ENCODE peak calls at places on chromosomes 13 and 19, in ten cellular contexts. C is cardiac fibroblast, M is esophagus squamous epithelium, A is HL-60, D is choroid plexus epithelial cell, H is AG04450, F is cardiac muscle cell, I is neural progenitor cell, R is mammary epithelial cell, S is colonic mucosa. X is an unnamed sample.

GRCh38 chr19:6736169-6736916 is 1.0 kb downstream of the GPR108 start:
- DNase-seq in C (peak), M (peak), A (peak), D (peak), H (peak), F (peak), I (peak), R (peak), S (peak), X (peak)

GRCh38 chr13:70043685-70044084 is 63.9 kb upstream of the ATXN8OS start:
- DNase-seq in C (peak), M (no peak), A (no peak), D (no peak), H (no peak), F (no peak), I (no peak), R (peak), S (no peak), X (no peak)

GRCh38 chr19:29329460-29330134 is 116.6 kb upstream of the UQCRFS1 start:
- DNase-seq in C (no peak), M (no peak), A (no peak), D (no peak), H (no peak), F (peak), I (peak), R (no peak), S (no peak), X (no peak)

GRCh38 chr19:10471909-10472308 is 31.2 kb downstream of the KEAP1 start:
- DNase-seq in C (peak), M (no peak), A (no peak), D (peak), H (no peak), F (peak), I (no peak), R (peak), S (no peak), X (no peak)

GRCh38 chr19:35932291-35932936 is 3.8 kb upstream of the LRFN3 start:
- DNase-seq in C (no peak), M (no peak), A (no peak), D (no peak), H (no peak), F (no peak), I (no peak), R (no peak), S (no peak), X (no peak)

GRCh38 chr13:36224730-36225129 is 10.4 kb upstream of the SOHLH2 start:
- DNase-seq in C (no peak), M (no peak), A (no peak), D (no peak), H (no peak), F (no peak), I (no peak), R (no peak), S (no peak), X (no peak)

GRCh38 chr13:24287748-24288287 is 21.6 kb upstream of the C1QTNF9 start:
- DNase-seq in C (no peak), M (no peak), A (no peak), D (no peak), H (no peak), F (no peak), I (no peak), R (no peak), S (no peak), X (no peak)

GRCh38 chr19:12034610-12035009 is 869 bp downstream of the ZNF433 start:
- DNase-seq in C (no peak), M (no peak), A (no peak), D (peak), H (no peak), F (no peak), I (peak), R (no peak), S (no peak), X (no peak)

GRCh38 chr13:113915786-113916329 is 52.0 kb upstream of the GAS6 start:
- DNase-seq in C (no peak), M (no peak), A (no peak), D (no peak), H (no peak), F (no peak), I (no peak), R (no peak), S (peak), X (no peak)

GRCh38 chr13:37046062-37046461 is 13.4 kb downstream of the SUPT20H start:
- DNase-seq in C (no peak), M (no peak), A (no peak), D (no peak), H (no peak), F (no peak), I (no peak), R (no peak), S (no peak), X (no peak)

GRCh38 chr19:18898081-18898532 is 2.1 kb upstream of the CERS1 start:
- DNase-seq in C (no peak), M (no peak), A (no peak), D (no peak), H (no peak), F (peak), I (peak), R (no peak), S (no peak), X (no peak)

GRCh38 chr19:3073931-3074595 is 11.8 kb upstream of the TLE5 start:
- DNase-seq in C (peak), M (no peak), A (no peak), D (peak), H (no peak), F (no peak), I (no peak), R (no peak), S (no peak), X (no peak)

GRCh38 chr19:53466726-53467125 is 807 bp upstream of the ZNF813 start:
- DNase-seq in C (no peak), M (no peak), A (no peak), D (no peak), H (no peak), F (no peak), I (peak), R (no peak), S (no peak), X (no peak)

GRCh38 chr19:2555422-2556220 is 79.7 kb downstream of the GADD45B start:
- DNase-seq in C (no peak), M (no peak), A (no peak), D (no peak), H (no peak), F (no peak), I (no peak), R (no peak), S (no peak), X (no peak)

GRCh38 chr13:30125422-30126073 is 181.8 kb downstream of the KATNAL1 start:
- DNase-seq in C (peak), M (no peak), A (no peak), D (peak), H (peak), F (no peak), I (no peak), R (peak), S (no peak), X (no peak)

GRCh38 chr13:25821761-25822160 is 230.1 kb downstream of the SHISA2 start:
- DNase-seq in C (no peak), M (no peak), A (no peak), D (no peak), H (no peak), F (no peak), I (no peak), R (no peak), S (no peak), X (no peak)

GRCh38 chr19:29529646-29530548 is 4.1 kb downstream of the VSTM2B start:
- DNase-seq in C (no peak), M (no peak), A (no peak), D (no peak), H (no peak), F (peak), I (peak), R (no peak), S (no peak), X (no peak)

GRCh38 chr19:19599190-19599535 is 19.3 kb downstream of the PBX4 start:
- DNase-seq in C (no peak), M (no peak), A (no peak), D (no peak), H (no peak), F (no peak), I (no peak), R (no peak), S (no peak), X (no peak)

GRCh38 chr19:58566989-58567388 is 6.1 kb downstream of the MZF1 start:
- DNase-seq in C (no peak), M (no peak), A (no peak), D (no peak), H (no peak), F (no peak), I (no peak), R (no peak), S (no peak), X (no peak)

GRCh38 chr19:47032171-47032811 is 12.7 kb downstream of the NPAS1 start:
- DNase-seq in C (no peak), M (no peak), A (no peak), D (peak), H (no peak), F (peak), I (peak), R (peak), S (peak), X (no peak)

GRCh38 chr13:52848455-52849190 is at the start of gene PCDH8:
- DNase-seq in C (no peak), M (no peak), A (no peak), D (no peak), H (no peak), F (peak), I (peak), R (no peak), S (no peak), X (no peak)

GRCh38 chr13:95301947-95302386 is 716 bp upstream of the ABCC4 start:
- DNase-seq in C (no peak), M (no peak), A (no peak), D (no peak), H (no peak), F (no peak), I (peak), R (no peak), S (no peak), X (no peak)

GRCh38 chr19:31418692-31419430 is 69.6 kb upstream of the TSHZ3 start:
- DNase-seq in C (no peak), M (no peak), A (no peak), D (no peak), H (no peak), F (no peak), I (no peak), R (no peak), S (no peak), X (no peak)

GRCh38 chr19:55624109-55625003 is at the start of gene ZNF784:
- DNase-seq in C (peak), M (peak), A (peak), D (peak), H (peak), F (peak), I (peak), R (peak), S (peak), X (no peak)

GRCh38 chr19:46886546-46887239 is 25.9 kb downstream of the ARHGAP35 start:
- DNase-seq in C (no peak), M (no peak), A (no peak), D (no peak), H (no peak), F (no peak), I (no peak), R (no peak), S (no peak), X (peak)

GRCh38 chr13:31161583-31162150 is at the start of gene HSPH1:
- DNase-seq in C (peak), M (peak), A (peak), D (peak), H (peak), F (peak), I (peak), R (peak), S (peak), X (peak)
- TF ChIP-seq CTCF in C (no peak), M (no peak), A (no peak), D (peak), H (peak), F (peak), I (peak), R (no peak), S (no peak), X (peak)

GRCh38 chr13:31627097-31627496 is 112.2 kb upstream of the RXFP2 start:
- DNase-seq in C (peak), M (no peak), A (no peak), D (peak), H (no peak), F (no peak), I (no peak), R (peak), S (no peak), X (no peak)

GRCh38 chr13:31629085-31629785 is 110.1 kb upstream of the RXFP2 start:
- DNase-seq in C (peak), M (no peak), A (no peak), D (peak), H (no peak), F (no peak), I (no peak), R (peak), S (no peak), X (no peak)

GRCh38 chr13:31631071-31631470 is 108.3 kb upstream of the RXFP2 start:
- DNase-seq in C (peak), M (no peak), A (no peak), D (no peak), H (no peak), F (no peak), I (no peak), R (no peak), S (no peak), X (no peak)

DNA sequence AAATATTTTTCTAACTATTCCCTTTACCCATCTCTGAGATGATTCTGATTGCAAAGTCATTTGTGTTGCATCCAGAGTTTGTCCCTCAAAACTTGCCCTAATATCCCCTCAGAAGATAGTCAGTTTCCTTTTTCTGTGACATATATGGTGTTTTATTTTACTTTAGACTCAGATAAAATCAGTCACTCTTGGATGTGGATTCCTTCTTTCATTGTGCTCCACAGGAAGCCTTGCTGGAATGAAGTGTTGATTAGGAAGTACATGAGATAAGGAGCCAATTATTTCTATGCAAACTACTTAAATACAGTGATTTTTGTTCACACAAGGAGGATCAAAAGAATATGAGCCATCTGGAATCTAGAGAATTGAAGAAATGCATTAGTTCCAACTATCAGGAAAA is 107.6 kb upstream of the RXFP2 start:
- DNase-seq in C (no peak), M (no peak), A (no peak), D (no peak), H (no peak), F (no peak), I (no peak), R (no peak), S (no peak), X (no peak)
- H3K4me3 ChIP-seq in C (no peak), M (no peak), A (no peak), D (no peak), H (no peak), F (no peak), I (no peak), R (no peak), S (no peak), X (no peak)

DNA sequence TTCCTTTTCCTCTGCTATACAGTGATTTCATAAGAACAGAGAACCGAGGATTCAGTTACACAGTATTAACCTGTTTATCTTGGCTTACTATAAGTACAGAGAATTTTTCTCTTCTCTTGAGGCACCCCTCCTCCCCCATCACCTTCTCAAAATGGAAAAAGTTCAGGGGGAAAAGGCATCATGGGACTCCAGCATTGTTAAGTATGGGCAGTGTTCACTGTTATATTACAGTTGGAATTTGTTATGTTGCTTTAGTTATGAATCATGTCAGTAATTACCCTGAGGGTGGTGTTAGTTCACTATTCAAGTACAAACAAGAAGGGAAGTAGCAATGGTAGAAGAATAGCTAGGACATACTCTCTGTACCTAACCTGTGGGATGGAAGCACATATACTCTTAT is 12.1 kb downstream of the LPAR6 start:
- DNase-seq in C (peak), M (no peak), A (no peak), D (peak), H (no peak), F (no peak), I (no peak), R (peak), S (no peak), X (no peak)
- TF ChIP-seq CTCF in C (no peak), M (no peak), A (no peak), D (no peak), H (no peak), F (peak), I (no peak), R (no peak), S (no peak), X (no peak)

GRCh38 chr13:28530729-28531194 is 35.8 kb upstream of the FLT1 start:
- DNase-seq in C (peak), M (no peak), A (peak), D (peak), H (no peak), F (no peak), I (no peak), R (no peak), S (no peak), X (no peak)
- H3K4me3 ChIP-seq in C (peak), M (peak), A (peak), D (peak), H (peak), F (peak), I (peak), R (no peak), S (peak), X (no peak)

GRCh38 chr19:15563325-15563794 is 51.7 kb upstream of the CYP4F8 start:
- DNase-seq in C (peak), M (no peak), A (no peak), D (peak), H (no peak), F (no peak), I (no peak), R (peak), S (peak), X (no peak)
- TF ChIP-seq CTCF in C (no peak), M (no peak), A (no peak), D (no peak), H (no peak), F (no peak), I (no peak), R (no peak), S (no peak), X (no peak)

DNA sequence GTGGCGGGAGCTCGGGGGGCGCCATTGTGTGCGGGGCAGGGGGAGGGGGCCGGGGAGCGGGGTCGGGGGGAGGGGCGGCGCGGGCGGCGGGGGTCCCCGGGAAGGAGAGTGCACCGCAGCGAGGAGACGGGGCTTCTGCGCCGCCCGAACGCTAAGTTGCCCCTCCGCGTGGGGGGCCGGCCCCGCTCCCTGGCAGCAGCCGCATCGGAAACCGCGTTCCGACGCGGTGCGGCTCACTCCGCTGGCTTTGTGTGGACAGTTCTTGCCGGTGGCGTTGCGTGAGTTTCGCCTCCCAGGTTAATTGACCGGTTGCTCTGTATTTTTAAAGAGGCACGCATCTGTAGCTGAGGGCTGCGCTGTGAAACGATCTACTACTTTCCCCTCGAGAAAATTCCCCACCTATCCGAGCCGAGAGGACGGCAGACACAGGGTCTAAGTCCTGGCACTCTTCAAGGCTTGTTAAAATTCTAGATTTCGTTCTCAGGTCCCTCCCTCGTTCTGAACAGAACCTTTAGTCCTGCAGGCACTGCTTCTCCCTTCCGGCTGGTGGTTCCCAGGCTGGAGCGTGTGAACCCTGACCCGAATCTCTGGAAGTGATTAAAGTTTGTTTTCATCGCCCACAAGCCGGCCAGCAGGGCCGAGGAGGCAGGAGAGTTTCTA is 861 bp downstream of the ARHGEF7 start:
- DNase-seq in C (peak), M (no peak), A (no peak), D (peak), H (peak), F (peak), I (peak), R (no peak), S (no peak), X (no peak)
- H3K4me3 ChIP-seq in C (peak), M (peak), A (no peak), D (peak), H (peak), F (peak), I (peak), R (no peak), S (peak), X (no peak)

X was measured in GM12864.